ENCODE peak calls at places on chromosomes 4 and X, in four cellular contexts. Z is stimulated activated CD4-positive, alpha-beta T cell treated with anti-CD3 and anti-CD28 coated beads, Interleukin-2, amount 100 ng/mL, for 48 hours; P is aorta; V is activated CD4-positive, CD25-positive, alpha-beta regulatory T cell. X is an unnamed sample.

GRCh38 chr4:8710416-8710815 is 117.9 kb downstream of the CPZ start:
- DNase-seq in Z (no peak), P (peak), V (no peak), X (no peak)

GRCh38 chrX:40152173-40152705 is 54.5 kb upstream of the BCOR start:
- DNase-seq in Z (no peak), P (peak), V (no peak), X (no peak)

GRCh38 chrX:137194164-137194563 is 160.4 kb upstream of the GPR101 start:
- DNase-seq in Z (peak), P (no peak), V (no peak), X (peak)

GRCh38 chrX:150712619-150713018 is 19.4 kb downstream of the MTMR1 start:
- DNase-seq in Z (no peak), P (no peak), V (no peak), X (no peak)

GRCh38 chr4:42080284-42080683 is 72.2 kb downstream of the BEND4 start:
- DNase-seq in Z (no peak), P (no peak), V (no peak), X (no peak)

GRCh38 chrX:28586291-28586690 is 955 bp upstream of the IL1RAPL1 start:
- DNase-seq in Z (no peak), P (no peak), V (no peak), X (peak)

GRCh38 chr4:174120446-174121142 is 162.9 kb downstream of the FBXO8 start:
- DNase-seq in Z (peak), P (no peak), V (no peak), X (peak)

GRCh38 chr4:13445841-13446790 is 38.0 kb downstream of the RAB28 start:
- DNase-seq in Z (no peak), P (peak), V (no peak), X (no peak)

GRCh38 chr4:26503427-26503826 is 13.1 kb upstream of the CCKAR start:
- DNase-seq in Z (no peak), P (no peak), V (no peak), X (peak)

GRCh38 chrX:17414057-17414658 is 39.2 kb downstream of the NHS start:
- DNase-seq in Z (no peak), P (no peak), V (no peak), X (peak)

GRCh38 chr4:109826719-109827118 is 1.1 kb upstream of the RRH start:
- DNase-seq in Z (no peak), P (no peak), V (no peak), X (peak)

GRCh38 chr4:65943076-65943475 is 272.8 kb upstream of the EPHA5 start:
- DNase-seq in Z (no peak), P (no peak), V (no peak), X (peak)

GRCh38 chr4:23455482-23455881 is 434.4 kb downstream of the PPARGC1A start:
- DNase-seq in Z (no peak), P (no peak), V (no peak), X (peak)

GRCh38 chrX:119399772-119400101 is 601 bp downstream of the SLC25A43 start:
- DNase-seq in Z (no peak), P (no peak), V (no peak), X (no peak)

GRCh38 chrX:71227370-71228062 is 4.5 kb downstream of the GJB1 start:
- DNase-seq in Z (no peak), P (no peak), V (no peak), X (no peak)

GRCh38 chr4:56183344-56183959 is 203.8 kb downstream of the AASDH start:
- DNase-seq in Z (no peak), P (peak), V (no peak), X (no peak)

GRCh38 chr4:80306255-80306654 is 29.3 kb upstream of the CFAP299 start:
- DNase-seq in Z (no peak), P (no peak), V (no peak), X (peak)

GRCh38 chr4:56762484-56763250 is 58.8 kb downstream of the SPINK2 start:
- DNase-seq in Z (no peak), P (no peak), V (no peak), X (no peak)

GRCh38 chr4:41745292-41746024 is 3.1 kb downstream of the PHOX2B start:
- DNase-seq in Z (no peak), P (no peak), V (no peak), X (no peak)

GRCh38 chr4:91198951-91199350 is 1071.8 kb downstream of the CCSER1 start:
- DNase-seq in Z (no peak), P (no peak), V (no peak), X (peak)

GRCh38 chr4:75514949-75515612 is 808 bp downstream of the THAP6 start:
- DNase-seq in Z (peak), P (no peak), V (no peak), X (no peak)

GRCh38 chr4:106245176-106245575 is 70.8 kb downstream of the TBCK start:
- DNase-seq in Z (no peak), P (no peak), V (no peak), X (peak)

GRCh38 chr4:148207074-148207473 is 235.1 kb downstream of the NR3C2 start:
- DNase-seq in Z (no peak), P (no peak), V (no peak), X (no peak)

GRCh38 chr4:68460085-68460484 is 12.8 kb downstream of the TMPRSS11E start:
- DNase-seq in Z (no peak), P (no peak), V (no peak), X (no peak)

GRCh38 chrX:40003071-40003981 is 94.4 kb downstream of the BCOR start:
- DNase-seq in Z (no peak), P (no peak), V (no peak), X (no peak)

GRCh38 chrX:109911046-109911445 is 91.9 kb upstream of the TMEM164 start:
- DNase-seq in Z (no peak), P (no peak), V (no peak), X (peak)

X was measured in renal cortical epithelial cell.